ENCODE peak calls at places on chromosomes 1 and 21, in four cellular contexts. U is GM13976, Z is M059J, F is substantia nigra. R is an unnamed sample.
A peak's percentile ranks its signal among the peaks of the same experiment; 100 is the strongest.

GRCh38 chr1:27021347-27022031 is 8.8 kb upstream of the TENT5B start:
- DNase-seq in F (no peak), Z (no peak), U (no peak), R (no peak)

GRCh38 chr1:226186124-226187018 is at the start of gene ACBD3:
- DNase-seq in Z (peak; percentile 87), U (peak; percentile 96), F (peak; percentile 89), R (peak; percentile 65)

GRCh38 chr1:227234998-227235405 is 83.3 kb downstream of the CDC42BPA start:
- DNase-seq in U (peak; percentile 34), Z (peak; percentile 78), F (no peak), R (no peak)

GRCh38 chr1:171081220-171081993 is 9.3 kb upstream of the FMO3 start:
- DNase-seq in U (peak; percentile 20), F (no peak), Z (peak; percentile 14), R (no peak)

GRCh38 chr21:30186242-30186641 is 19.6 kb upstream of the CLDN17 start:
- DNase-seq in U (no peak), F (no peak), Z (no peak), R (no peak)

GRCh38 chr1:236129315-236129714 is 13.0 kb upstream of the GPR137B start:
- DNase-seq in Z (no peak), F (peak; percentile 13), U (no peak), R (peak; percentile 22)

GRCh38 chr1:245153645-245154428 is 948 bp upstream of the KIF26B start:
- DNase-seq in F (no peak), Z (peak; percentile 39), U (peak; percentile 51), R (no peak)

GRCh38 chr1:228416217-228416971 is at the start of gene TRIM17:
- DNase-seq in U (peak; percentile 66), Z (no peak), F (peak; percentile 30), R (no peak)

GRCh38 chr1:96370752-96371151 is 350.8 kb upstream of the PTBP2 start:
- DNase-seq in U (no peak), F (no peak), Z (peak; percentile 95), R (no peak)

GRCh38 chr21:26961704-26962103 is 5.2 kb downstream of the ADAMTS5 start:
- DNase-seq in F (no peak), U (no peak), Z (no peak), R (no peak)

GRCh38 chr1:205914730-205915129 is 28.5 kb downstream of the SLC26A9 start:
- DNase-seq in U (no peak), F (no peak), Z (no peak), R (no peak)

GRCh38 chr1:110425196-110425595 is 17.7 kb upstream of the LAMTOR5 start:
- DNase-seq in Z (no peak), U (no peak), F (no peak), R (no peak)

GRCh38 chr21:43812957-43813730 is 23.8 kb downstream of the RRP1 start:
- DNase-seq in U (no peak), F (no peak), Z (no peak), R (no peak)

GRCh38 chr1:33080885-33081553 is at the start of gene AZIN2:
- DNase-seq in Z (peak; percentile 95), F (peak; percentile 98), U (peak; percentile 98), R (peak; percentile 97)

GRCh38 chr1:24155011-24155782 is 12.3 kb upstream of the IL22RA1 start:
- DNase-seq in Z (peak; percentile 8), U (peak; percentile 68), F (no peak), R (no peak)

GRCh38 chr1:180131510-180131909 is 23.2 kb upstream of the QSOX1 start:
- DNase-seq in Z (peak; percentile 65), U (no peak), F (no peak), R (no peak)

GRCh38 chr21:18522181-18522771 is 118.7 kb upstream of the TMPRSS15 start:
- DNase-seq in Z (no peak), U (no peak), F (no peak), R (no peak)